ENCODE peak calls at places on chromosome 19, in five cellular contexts. B is RPMI7951, M is heart left ventricle, U is RWPE1, K is Peyer's patch. V is an unnamed sample.

GRCh38 chr19:16296713-16297112 is 27.9 kb upstream of the KLF2 start:
- DNase-seq in B (peak), M (no peak), U (no peak), K (no peak), V (no peak)

GRCh38 chr19:42693760-42694350 is 46.4 kb downstream of the PSG3 start:
- DNase-seq in B (peak), M (no peak), U (peak), K (no peak), V (peak)

GRCh38 chr19:1256646-1257474 is 8.5 kb downstream of the MIDN start:
- DNase-seq in B (no peak), M (no peak), U (no peak), K (no peak), V (peak)

GRCh38 chr19:50500753-50501151 is 10.2 kb downstream of the JOSD2 start:
- DNase-seq in B (no peak), M (peak), U (no peak), K (no peak), V (no peak)

GRCh38 chr19:12330340-12330739 is 3.1 kb downstream of the ZNF563 start:
- DNase-seq in B (no peak), M (no peak), U (no peak), K (no peak), V (no peak)

GRCh38 chr19:42117076-42117475 is 15.2 kb downstream of the POU2F2 start:
- DNase-seq in B (no peak), M (no peak), U (no peak), K (no peak), V (no peak)

GRCh38 chr19:2274937-2275535 is 6.9 kb downstream of the PEAK3 start:
- DNase-seq in B (peak), M (peak), U (peak), K (peak), V (peak)

GRCh38 chr19:12331211-12331941 is 2.1 kb downstream of the ZNF563 start:
- DNase-seq in B (no peak), M (no peak), U (no peak), K (peak), V (no peak)

GRCh38 chr19:30060872-30061556 is 119.0 kb downstream of the URI1 start:
- DNase-seq in B (no peak), M (no peak), U (no peak), K (no peak), V (no peak)

GRCh38 chr19:33405491-33406461 is 32.3 kb downstream of the CEBPG start:
- DNase-seq in B (no peak), M (peak), U (no peak), K (no peak), V (no peak)

GRCh38 chr19:11450570-11451326 is 15.3 kb downstream of the PRKCSH start:
- DNase-seq in B (no peak), M (no peak), U (no peak), K (no peak), V (no peak)

GRCh38 chr19:38228491-38229439 is 4.7 kb upstream of the DPF1 start:
- DNase-seq in B (no peak), M (no peak), U (no peak), K (no peak), V (peak)

GRCh38 chr19:43624933-43625332 is 5.5 kb upstream of the ZNF428 start:
- DNase-seq in B (no peak), M (peak), U (no peak), K (peak), V (no peak)

GRCh38 chr19:45444318-45445041 is 20.8 kb upstream of the ERCC1 start:
- DNase-seq in B (peak), M (peak), U (peak), K (peak), V (peak)

GRCh38 chr19:47493378-47494210 is 9.6 kb upstream of the KPTN start:
- DNase-seq in B (no peak), M (peak), U (no peak), K (no peak), V (no peak)

GRCh38 chr19:39403331-39404312 is 3.0 kb upstream of the ZFP36 start:
- DNase-seq in B (peak), M (peak), U (peak), K (peak), V (peak)

GRCh38 chr19:16257509-16258002 is 59.8 kb downstream of the AP1M1 start:
- DNase-seq in B (no peak), M (peak), U (no peak), K (no peak), V (no peak)

V was measured in A673.